ENCODE peak calls at places on chromosome 20, in five cellular contexts. M, T, O, G and Z are unnamed samples.

GRCh38 chr20:62666736-62667529 is 24.6 kb downstream of the SLCO4A1 start:
- DNase-seq in M (no peak), T (no peak), O (peak; percentile 77), G (no peak), Z (peak; percentile 50)

GRCh38 chr20:50625986-50626677 is 65.2 kb downstream of the RIPOR3 start:
- DNase-seq in M (no peak), T (peak; percentile 42), O (no peak), G (no peak), Z (peak; percentile 58)

GRCh38 chr20:50645253-50646068 is 45.9 kb downstream of the RIPOR3 start:
- DNase-seq in M (peak; percentile 92), T (no peak), O (peak; percentile 68), G (peak; percentile 90), Z (peak; percentile 99)

GRCh38 chr20:63787749-63788148 is 43.3 kb downstream of the ZBTB46 start:
- DNase-seq in M (no peak), T (no peak), O (no peak), G (no peak), Z (no peak)

GRCh38 chr20:63105211-63106107 is 98.7 kb upstream of the BHLHE23 start:
- DNase-seq in M (peak; percentile 54), T (no peak), O (no peak), G (no peak), Z (no peak)

GRCh38 chr20:3156811-3157619 is 2.6 kb downstream of the FASTKD5 start:
- DNase-seq in M (no peak), T (no peak), O (no peak), G (no peak), Z (no peak)

GRCh38 chr20:57747889-57748456 is 38.2 kb upstream of the PMEPA1 start:
- DNase-seq in M (no peak), T (no peak), O (no peak), G (no peak), Z (no peak)

GRCh38 chr20:53774487-53775203 is 181.0 kb upstream of the ZNF217 start:
- DNase-seq in M (no peak), T (no peak), O (no peak), G (peak; percentile 67), Z (peak; percentile 94)

GRCh38 chr20:63966944-63967322 is 2.8 kb downstream of the ZNF512B start:
- DNase-seq in M (peak; percentile 54), T (no peak), O (no peak), G (no peak), Z (no peak)

GRCh38 chr20:58891686-58892125 is 39.2 kb downstream of the GNAS start:
- DNase-seq in M (peak; percentile 74), T (no peak), O (no peak), G (no peak), Z (peak; percentile 48)

GRCh38 chr20:62067547-62068260 is 2.0 kb upstream of the TAF4 start:
- DNase-seq in M (no peak), T (peak; percentile 46), O (no peak), G (no peak), Z (no peak)

GRCh38 chr20:62427172-62428007 is at the start of gene RBBP8NL:
- DNase-seq in M (no peak), T (no peak), O (peak; percentile 76), G (no peak), Z (no peak)

GRCh38 chr20:33862709-33863403 is 51.7 kb downstream of the CHMP4B start:
- DNase-seq in M (peak; percentile 84), T (peak; percentile 65), O (no peak), G (peak; percentile 62), Z (peak; percentile 79)

GRCh38 chr20:62715201-62715600 is 6.6 kb downstream of the NTSR1 start:
- DNase-seq in M (peak; percentile 17), T (no peak), O (no peak), G (no peak), Z (no peak)

GRCh38 chr20:8223096-8223870 is 91.2 kb downstream of the PLCB1 start:
- DNase-seq in M (no peak), T (no peak), O (no peak), G (peak; percentile 89), Z (peak; percentile 89)

GRCh38 chr20:48165401-48165685 is 380.1 kb upstream of the SULF2 start:
- DNase-seq in M (no peak), T (no peak), O (no peak), G (no peak), Z (no peak)

GRCh38 chr20:52524865-52525264 is 333.3 kb upstream of the ZFP64 start:
- DNase-seq in M (no peak), T (no peak), O (no peak), G (no peak), Z (no peak)

GRCh38 chr20:40293740-40294139 is 395.3 kb downstream of the MAFB start:
- DNase-seq in M (no peak), T (no peak), O (peak; percentile 59), G (no peak), Z (peak; percentile 8)

DNA sequence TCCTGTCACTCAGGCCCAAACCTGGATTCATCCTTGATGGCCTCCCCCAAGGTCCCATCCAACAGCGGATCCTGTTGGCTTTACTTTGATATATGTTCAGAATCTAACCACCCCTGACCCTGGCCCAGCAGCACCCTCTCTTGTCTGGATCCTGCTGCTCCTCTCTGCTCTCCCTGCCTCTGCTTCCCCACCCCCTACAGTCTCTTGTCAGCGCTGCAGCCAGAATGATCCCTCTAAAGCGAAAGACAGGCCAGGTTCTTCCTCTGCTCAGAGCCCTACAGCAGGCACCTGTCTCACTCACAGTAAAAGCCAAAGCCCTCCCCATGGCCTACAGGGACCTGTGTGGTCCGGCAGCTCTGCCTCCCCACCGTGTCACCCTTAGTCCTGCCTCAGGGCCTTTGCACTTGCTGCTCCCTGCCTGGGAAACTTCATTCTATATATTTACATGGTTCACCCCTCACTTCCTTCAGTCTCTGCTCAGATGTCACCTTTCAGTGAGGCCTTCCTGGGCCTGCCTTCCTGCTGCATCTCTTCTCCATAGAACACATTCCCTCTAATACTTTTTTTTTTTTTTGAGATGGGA is 37.4 kb upstream of the KCNB1 start:
- DNase-seq in M (no peak), T (no peak), O (no peak), G (no peak), Z (no peak)
- TF ChIP-seq CTCF in M (no peak), T (peak; percentile 17), O (no peak), G (no peak), Z (no peak)

DNA sequence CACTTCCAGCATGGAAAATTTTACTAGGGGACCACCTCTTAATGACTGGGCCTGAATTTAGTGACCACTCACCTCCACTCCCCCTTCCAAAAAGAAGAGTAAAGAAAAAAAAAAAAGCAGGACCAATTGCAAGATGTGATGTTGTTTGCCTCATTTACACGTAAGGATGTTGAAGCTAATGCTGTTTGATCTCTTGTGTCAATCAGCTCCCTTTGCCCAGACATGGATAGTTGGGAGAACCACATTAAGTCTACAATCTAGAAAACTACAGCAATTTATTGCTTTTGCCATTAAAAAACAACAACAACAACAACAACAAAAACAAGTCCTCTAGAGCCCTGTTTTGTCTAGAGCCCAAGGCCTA is 11.0 kb upstream of the DSTN start:
- DNase-seq in M (no peak), T (no peak), O (no peak), G (no peak), Z (no peak)
- H3K4me3 ChIP-seq in M (no peak overlapping the region), T (no peak overlapping the region), O (no peak overlapping the region), G (no peak overlapping the region), Z (no peak overlapping the region)

GRCh38 chr20:45861157-45862075 is 4.0 kb downstream of the ZSWIM3 start:
- DNase-seq in M (no peak), T (no peak), O (no peak), G (no peak), Z (peak; percentile 29)
- TF ChIP-seq CTCF in M (no peak), T (no peak), O (no peak), G (no peak), Z (no peak)

GRCh38 chr20:36205026-36205425 is 31.3 kb upstream of the AAR2 start:
- DNase-seq in M (no peak), T (no peak), O (no peak), G (no peak), Z (peak; percentile 5)

GRCh38 chr20:36202891-36203338 is 33.4 kb upstream of the AAR2 start:
- DNase-seq in M (peak; percentile 93), T (peak; percentile 79), O (peak; percentile 40), G (no peak), Z (peak; percentile 49)

GRCh38 chr20:36201198-36201597 is 35.1 kb upstream of the AAR2 start:
- DNase-seq in M (no peak), T (no peak), O (no peak), G (no peak), Z (no peak)

GRCh38 chr20:36206068-36206467 is 30.2 kb upstream of the AAR2 start:
- DNase-seq in M (no peak), T (no peak), O (no peak), G (no peak), Z (no peak)

GRCh38 chr20:36203861-36204260 is 32.4 kb upstream of the AAR2 start:
- DNase-seq in M (no peak), T (no peak), O (no peak), G (no peak), Z (no peak)
- H3K4me3 ChIP-seq in M (no peak overlapping the region), T (no peak overlapping the region), O (no peak overlapping the region), G (no peak overlapping the region), Z (no peak overlapping the region)

GRCh38 chr20:45308078-45308778 is at the start of gene MATN4:
- DNase-seq in M (peak; percentile 88), T (no peak), O (no peak), G (no peak), Z (no peak)
- TF ChIP-seq CTCF in M (no peak), T (no peak), O (no peak), G (no peak), Z (no peak)

GRCh38 chr20:29448806-29449470 is 1808.5 kb upstream of the DEFB115 start:
- DNase-seq in M (peak; percentile 51), T (no peak), O (no peak), G (no peak), Z (no peak)
- H3K4me3 ChIP-seq in M (no peak overlapping the region), T (no peak overlapping the region), O (no peak overlapping the region), G (no peak overlapping the region), Z (no peak overlapping the region)

DNA sequence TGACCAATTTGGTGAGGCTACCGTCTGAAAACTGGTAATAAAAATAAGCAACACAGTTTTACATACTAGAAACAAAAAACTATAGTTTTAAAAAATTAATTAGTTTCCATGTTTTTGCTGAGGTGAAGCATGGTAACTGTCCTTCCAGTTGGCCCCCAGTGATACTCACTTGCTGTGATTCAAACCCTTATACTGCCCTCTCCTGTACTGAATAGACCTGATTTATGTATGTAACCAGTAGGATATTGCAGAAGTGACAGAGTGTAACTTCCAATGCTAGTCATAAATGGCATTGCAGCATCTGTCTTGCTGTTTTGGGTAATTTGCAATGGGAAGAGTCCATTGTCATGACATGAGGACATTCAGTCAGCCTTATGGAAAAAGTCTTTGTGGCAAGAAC is 8.8 kb upstream of the CHD6 start:
- DNase-seq in M (no peak), T (no peak), O (no peak), G (no peak), Z (no peak)
- TF ChIP-seq CTCF in M (no peak), T (no peak), O (no peak), G (no peak), Z (no peak)